ENCODE peak calls at places on chromosomes 4 and X, in five cellular contexts. M is retina, K is cardiac fibroblast, X is astrocyte, G is sciatic nerve. R is an unnamed sample.

GRCh38 chr4:148265627-148266026 is 176.6 kb downstream of the NR3C2 start:
- DNase-seq in M (no peak), K (no peak), X (no peak), G (no peak), R (no peak)

GRCh38 chr4:13985824-13986223 is 358.3 kb upstream of the BOD1L1 start:
- DNase-seq in M (no peak), K (peak), X (peak), G (no peak), R (no peak)

GRCh38 chr4:40948017-40948416 is 198.3 kb downstream of the NSUN7 start:
- DNase-seq in M (no peak), K (no peak), X (no peak), G (no peak), R (no peak)

GRCh38 chr4:14646831-14647230 is 355.4 kb upstream of the CPEB2 start:
- DNase-seq in M (no peak), K (no peak), X (peak), G (no peak), R (no peak)

GRCh38 chr4:338759-339097 is 1.1 kb downstream of the ZNF141 start:
- DNase-seq in M (no peak), K (no peak), X (no peak), G (no peak), R (no peak)

GRCh38 chr4:29805245-29805644 is 914.9 kb upstream of the PCDH7 start:
- DNase-seq in M (no peak), K (no peak), X (no peak), G (no peak), R (no peak)

GRCh38 chr4:40197879-40198689 is 1.3 kb downstream of the RHOH start:
- DNase-seq in M (no peak), K (no peak), X (no peak), G (no peak), R (no peak)

GRCh38 chr4:168540086-168540864 is 43.4 kb downstream of the PALLD start:
- DNase-seq in M (no peak), K (peak), X (peak), G (no peak), R (no peak)

GRCh38 chr4:148735432-148736155 is 293.4 kb upstream of the NR3C2 start:
- DNase-seq in M (no peak), K (no peak), X (no peak), G (no peak), R (no peak)

GRCh38 chr4:8675383-8675782 is 82.8 kb downstream of the CPZ start:
- DNase-seq in M (peak), K (peak), X (no peak), G (no peak), R (peak)

GRCh38 chrX:149909324-149910177 is 19.8 kb upstream of the HSFX4 start:
- DNase-seq in M (no peak), K (no peak), X (no peak), G (no peak), R (no peak)

GRCh38 chr4:153154010-153154975 is 50.0 kb upstream of the TRIM2 start:
- DNase-seq in M (no peak), K (peak), X (peak), G (no peak), R (no peak)

GRCh38 chr4:36256398-36256828 is 12.1 kb upstream of the ARAP2 start:
- DNase-seq in M (peak), K (no peak), X (no peak), G (no peak), R (no peak)

GRCh38 chrX:124388562-124388961 is 42.2 kb downstream of the SH2D1A start:
- DNase-seq in M (peak), K (peak), X (peak), G (peak), R (peak)

GRCh38 chr4:181541396-181541795 is 701.8 kb upstream of the TENM3 start:
- DNase-seq in M (no peak), K (peak), X (peak), G (no peak), R (no peak)

GRCh38 chr4:77142642-77143020 is 14.4 kb upstream of the CCNG2 start:
- DNase-seq in M (no peak), K (no peak), X (no peak), G (no peak), R (no peak)

GRCh38 chrX:57902633-57903032 is 7.6 kb downstream of the ZXDA start:
- DNase-seq in M (no peak), K (no peak), X (no peak), G (no peak), R (no peak)